ENCODE peak calls at places on chromosomes 5 and 9, in seven cellular contexts. One of them, this sample, is unnamed.

GRCh38 chr9:105901514-105902109 is 207.3 kb downstream of the TMEM38B start:
- DNase-seq in head of caudate nucleus: peak; percentile 80
- DNase-seq in uterus: no peak
- DNase-seq in cerebellum: peak; percentile 6
- DNase-seq in hypothalamus: no peak
- DNase-seq in activated CD4-positive, alpha-beta T cell treated with anti-CD3 and anti-CD28 coated beads for 4 hours: no peak
- DNase-seq in coronary artery: no peak
- DNase-seq in this sample: no peak

GRCh38 chr9:27671591-27671990 is 98.3 kb upstream of the C9orf72 start:
- DNase-seq in head of caudate nucleus: no peak
- DNase-seq in uterus: no peak
- DNase-seq in cerebellum: no peak
- DNase-seq in hypothalamus: no peak
- DNase-seq in activated CD4-positive, alpha-beta T cell treated with anti-CD3 and anti-CD28 coated beads for 4 hours: no peak
- DNase-seq in coronary artery: no peak
- DNase-seq in this sample: no peak

GRCh38 chr5:25056846-25057245 is 412.1 kb upstream of the CDH10 start:
- DNase-seq in head of caudate nucleus: no peak
- DNase-seq in uterus: no peak
- DNase-seq in cerebellum: no peak
- DNase-seq in hypothalamus: no peak
- DNase-seq in activated CD4-positive, alpha-beta T cell treated with anti-CD3 and anti-CD28 coated beads for 4 hours: no peak
- DNase-seq in coronary artery: no peak
- DNase-seq in this sample: no peak

GRCh38 chr9:87778996-87779395 is 53.1 kb downstream of the CTSL start:
- DNase-seq in head of caudate nucleus: no peak
- DNase-seq in uterus: no peak
- DNase-seq in cerebellum: no peak
- DNase-seq in hypothalamus: no peak
- DNase-seq in activated CD4-positive, alpha-beta T cell treated with anti-CD3 and anti-CD28 coated beads for 4 hours: no peak
- DNase-seq in coronary artery: no peak
- DNase-seq in this sample: no peak

GRCh38 chr5:138077064-138077696 is 6.7 kb upstream of the WNT8A start:
- DNase-seq in head of caudate nucleus: peak; percentile 91
- DNase-seq in uterus: peak; percentile 63
- DNase-seq in cerebellum: peak; percentile 78
- DNase-seq in hypothalamus: peak; percentile 73
- DNase-seq in activated CD4-positive, alpha-beta T cell treated with anti-CD3 and anti-CD28 coated beads for 4 hours: peak; percentile 53
- DNase-seq in coronary artery: no peak
- DNase-seq in this sample: peak; percentile 19

GRCh38 chr9:116394070-116394469 is 240.5 kb downstream of the PAPPA start:
- DNase-seq in head of caudate nucleus: no peak
- DNase-seq in uterus: no peak
- DNase-seq in cerebellum: no peak
- DNase-seq in hypothalamus: no peak
- DNase-seq in activated CD4-positive, alpha-beta T cell treated with anti-CD3 and anti-CD28 coated beads for 4 hours: no peak
- DNase-seq in coronary artery: no peak
- DNase-seq in this sample: no peak

GRCh38 chr9:78919701-78920100 is 622.8 kb downstream of the PSAT1 start:
- DNase-seq in head of caudate nucleus: no peak
- DNase-seq in uterus: no peak
- DNase-seq in cerebellum: no peak
- DNase-seq in hypothalamus: no peak
- DNase-seq in activated CD4-positive, alpha-beta T cell treated with anti-CD3 and anti-CD28 coated beads for 4 hours: no peak
- DNase-seq in coronary artery: no peak
- DNase-seq in this sample: no peak

GRCh38 chr5:151075698-151076331 is 5.0 kb downstream of the TNIP1 start:
- DNase-seq in head of caudate nucleus: no peak
- DNase-seq in uterus: no peak
- DNase-seq in cerebellum: no peak
- DNase-seq in hypothalamus: no peak
- DNase-seq in activated CD4-positive, alpha-beta T cell treated with anti-CD3 and anti-CD28 coated beads for 4 hours: no peak
- DNase-seq in coronary artery: no peak
- DNase-seq in this sample: no peak

GRCh38 chr5:2872676-2873075 is 121.2 kb upstream of the IRX2 start:
- DNase-seq in head of caudate nucleus: no peak
- DNase-seq in uterus: no peak
- DNase-seq in cerebellum: no peak
- DNase-seq in hypothalamus: no peak
- DNase-seq in activated CD4-positive, alpha-beta T cell treated with anti-CD3 and anti-CD28 coated beads for 4 hours: no peak
- DNase-seq in coronary artery: peak; percentile 22
- DNase-seq in this sample: no peak

GRCh38 chr9:21616082-21616778 is 134.1 kb upstream of the IFNE start:
- DNase-seq in head of caudate nucleus: no peak
- DNase-seq in uterus: no peak
- DNase-seq in cerebellum: no peak
- DNase-seq in hypothalamus: no peak
- DNase-seq in activated CD4-positive, alpha-beta T cell treated with anti-CD3 and anti-CD28 coated beads for 4 hours: no peak
- DNase-seq in coronary artery: no peak
- DNase-seq in this sample: no peak

GRCh38 chr9:129275626-129276247 is 97.7 kb upstream of the IER5L start:
- DNase-seq in head of caudate nucleus: no peak
- DNase-seq in uterus: no peak
- DNase-seq in cerebellum: no peak
- DNase-seq in hypothalamus: no peak
- DNase-seq in activated CD4-positive, alpha-beta T cell treated with anti-CD3 and anti-CD28 coated beads for 4 hours: no peak
- DNase-seq in coronary artery: no peak
- DNase-seq in this sample: no peak

GRCh38 chr5:53777864-53778618 is 217.6 kb downstream of the NDUFS4 start:
- DNase-seq in head of caudate nucleus: no peak
- DNase-seq in uterus: no peak
- DNase-seq in cerebellum: no peak
- DNase-seq in hypothalamus: no peak
- DNase-seq in activated CD4-positive, alpha-beta T cell treated with anti-CD3 and anti-CD28 coated beads for 4 hours: no peak
- DNase-seq in coronary artery: no peak
- DNase-seq in this sample: no peak

GRCh38 chr5:173826179-173826920 is 61.8 kb upstream of the CPEB4 start:
- DNase-seq in head of caudate nucleus: no peak
- DNase-seq in uterus: no peak
- DNase-seq in cerebellum: no peak
- DNase-seq in hypothalamus: no peak
- DNase-seq in activated CD4-positive, alpha-beta T cell treated with anti-CD3 and anti-CD28 coated beads for 4 hours: no peak
- DNase-seq in coronary artery: no peak
- DNase-seq in this sample: no peak

GRCh38 chr9:127627494-127627855 is 15.4 kb downstream of the STXBP1 start:
- DNase-seq in head of caudate nucleus: no peak
- DNase-seq in uterus: no peak
- DNase-seq in cerebellum: no peak
- DNase-seq in hypothalamus: no peak
- DNase-seq in activated CD4-positive, alpha-beta T cell treated with anti-CD3 and anti-CD28 coated beads for 4 hours: no peak
- DNase-seq in coronary artery: no peak
- DNase-seq in this sample: no peak

GRCh38 chr9:111298831-111299603 is 31.0 kb downstream of the OR2K2 start:
- DNase-seq in head of caudate nucleus: peak; percentile 81
- DNase-seq in uterus: no peak
- DNase-seq in cerebellum: peak; percentile 7
- DNase-seq in hypothalamus: peak; percentile 24
- DNase-seq in activated CD4-positive, alpha-beta T cell treated with anti-CD3 and anti-CD28 coated beads for 4 hours: no peak
- DNase-seq in coronary artery: no peak
- DNase-seq in this sample: peak; percentile 3

GRCh38 chr5:33401482-33402390 is 39.0 kb upstream of the TARS1 start:
- DNase-seq in head of caudate nucleus: no peak
- DNase-seq in uterus: no peak
- DNase-seq in cerebellum: no peak
- DNase-seq in hypothalamus: no peak
- DNase-seq in activated CD4-positive, alpha-beta T cell treated with anti-CD3 and anti-CD28 coated beads for 4 hours: no peak
- DNase-seq in coronary artery: no peak
- DNase-seq in this sample: no peak

GRCh38 chr5:61817472-61818326 is 485.6 kb downstream of the ZSWIM6 start:
- DNase-seq in head of caudate nucleus: peak; percentile 87
- DNase-seq in uterus: no peak
- DNase-seq in cerebellum: peak; percentile 78
- DNase-seq in hypothalamus: peak; percentile 42
- DNase-seq in activated CD4-positive, alpha-beta T cell treated with anti-CD3 and anti-CD28 coated beads for 4 hours: no peak
- DNase-seq in coronary artery: no peak
- DNase-seq in this sample: peak; percentile 31

GRCh38 chr9:133275105-133276000 is at the start of gene ABO:
- DNase-seq in head of caudate nucleus: peak; percentile 14
- DNase-seq in uterus: no peak
- DNase-seq in cerebellum: no peak
- DNase-seq in hypothalamus: no peak
- DNase-seq in activated CD4-positive, alpha-beta T cell treated with anti-CD3 and anti-CD28 coated beads for 4 hours: no peak
- DNase-seq in coronary artery: no peak
- DNase-seq in this sample: no peak

GRCh38 chr9:96555567-96556386 is 63.9 kb downstream of the CDC14B start:
- DNase-seq in head of caudate nucleus: no peak
- DNase-seq in uterus: no peak
- DNase-seq in cerebellum: no peak
- DNase-seq in hypothalamus: no peak
- DNase-seq in activated CD4-positive, alpha-beta T cell treated with anti-CD3 and anti-CD28 coated beads for 4 hours: no peak
- DNase-seq in coronary artery: no peak
- DNase-seq in this sample: no peak

GRCh38 chr5:124718376-124718775 is 28.1 kb downstream of the ZNF608 start:
- DNase-seq in head of caudate nucleus: peak; percentile 91
- DNase-seq in uterus: no peak
- DNase-seq in cerebellum: peak; percentile 60
- DNase-seq in hypothalamus: no peak
- DNase-seq in activated CD4-positive, alpha-beta T cell treated with anti-CD3 and anti-CD28 coated beads for 4 hours: no peak
- DNase-seq in coronary artery: no peak
- DNase-seq in this sample: no peak

GRCh38 chr5:106873558-106873957 is 797.2 kb downstream of the EFNA5 start:
- DNase-seq in head of caudate nucleus: no peak
- DNase-seq in uterus: no peak
- DNase-seq in cerebellum: no peak
- DNase-seq in hypothalamus: no peak
- DNase-seq in activated CD4-positive, alpha-beta T cell treated with anti-CD3 and anti-CD28 coated beads for 4 hours: no peak
- DNase-seq in coronary artery: no peak
- DNase-seq in this sample: no peak

GRCh38 chr9:16868706-16869105 is 1.8 kb downstream of the BNC2 start:
- DNase-seq in head of caudate nucleus: no peak
- DNase-seq in uterus: no peak
- DNase-seq in cerebellum: no peak
- DNase-seq in hypothalamus: no peak
- DNase-seq in activated CD4-positive, alpha-beta T cell treated with anti-CD3 and anti-CD28 coated beads for 4 hours: no peak
- DNase-seq in coronary artery: no peak
- DNase-seq in this sample: no peak

GRCh38 chr9:127049044-127049443 is 73.4 kb downstream of the ANGPTL2 start:
- DNase-seq in head of caudate nucleus: no peak
- DNase-seq in uterus: peak; percentile 62
- DNase-seq in cerebellum: no peak
- DNase-seq in hypothalamus: no peak
- DNase-seq in activated CD4-positive, alpha-beta T cell treated with anti-CD3 and anti-CD28 coated beads for 4 hours: no peak
- DNase-seq in coronary artery: no peak
- DNase-seq in this sample: no peak

GRCh38 chr5:150560401-150561191 is 52.7 kb downstream of the NDST1 start:
- DNase-seq in head of caudate nucleus: peak; percentile 98
- DNase-seq in uterus: peak; percentile 94
- DNase-seq in cerebellum: peak; percentile 84
- DNase-seq in hypothalamus: peak; percentile 99
- DNase-seq in activated CD4-positive, alpha-beta T cell treated with anti-CD3 and anti-CD28 coated beads for 4 hours: peak; percentile 93
- DNase-seq in coronary artery: no peak
- DNase-seq in this sample: peak; percentile 60

GRCh38 chr9:84304166-84304565 is 36.4 kb downstream of the SLC28A3 start:
- DNase-seq in head of caudate nucleus: no peak
- DNase-seq in uterus: no peak
- DNase-seq in cerebellum: no peak
- DNase-seq in hypothalamus: no peak
- DNase-seq in activated CD4-positive, alpha-beta T cell treated with anti-CD3 and anti-CD28 coated beads for 4 hours: no peak
- DNase-seq in coronary artery: no peak
- DNase-seq in this sample: no peak

GRCh38 chr9:18564018-18564880 is 90.3 kb downstream of the ADAMTSL1 start:
- DNase-seq in head of caudate nucleus: no peak
- DNase-seq in uterus: no peak
- DNase-seq in cerebellum: no peak
- DNase-seq in hypothalamus: no peak
- DNase-seq in activated CD4-positive, alpha-beta T cell treated with anti-CD3 and anti-CD28 coated beads for 4 hours: no peak
- DNase-seq in coronary artery: no peak
- DNase-seq in this sample: no peak

GRCh38 chr5:131252824-131253171 is 11.1 kb upstream of the CDC42SE2 start:
- DNase-seq in head of caudate nucleus: peak; percentile 65
- DNase-seq in uterus: peak; percentile 29
- DNase-seq in cerebellum: no peak
- DNase-seq in hypothalamus: no peak
- DNase-seq in activated CD4-positive, alpha-beta T cell treated with anti-CD3 and anti-CD28 coated beads for 4 hours: peak; percentile 68
- DNase-seq in coronary artery: no peak
- DNase-seq in this sample: no peak

This sample was measured in occipital lobe.